ENCODE peak calls at places on chromosomes 6 and 20, in four cellular contexts. O, T, C and B are unnamed samples. For H3K4me1, the result is how much of the 10 kb centered on the place peaks cover.

GRCh38 chr20:3133156-3133555 is 26.5 kb downstream of the FASTKD5 start:
- DNase-seq in T (no peak), C (no peak), O (no peak), B (no peak)

GRCh38 chr6:169200931-169201514 is 52.6 kb downstream of the THBS2 start:
- DNase-seq in C (no peak), O (no peak), T (no peak), B (no peak)

GRCh38 chr6:36323062-36323461 is 13.6 kb downstream of the BNIP5 start:
- DNase-seq in O (no peak), T (no peak), C (no peak), B (no peak)

GRCh38 chr20:47501117-47501482 is 587 bp upstream of the NCOA3 start:
- DNase-seq in T (no peak), O (no peak), C (no peak), B (no peak)

GRCh38 chr20:14712302-14712739 is 374.9 kb upstream of the FLRT3 start:
- DNase-seq in C (no peak), O (no peak), T (no peak), B (no peak)

GRCh38 chr20:57104113-57104512 is 162.3 kb downstream of the BMP7 start:
- DNase-seq in O (no peak), T (no peak), C (no peak), B (no peak)

GRCh38 chr6:113855500-113856010 is 1.6 kb upstream of the MARCKS start:
- DNase-seq in C (peak), T (no peak), O (peak), B (no peak)

GRCh38 chr20:59017493-59018231 is 1.6 kb upstream of the TUBB1 start:
- DNase-seq in T (peak), C (no peak), O (no peak), B (no peak)

GRCh38 chr20:24934101-24934661 is 14.9 kb upstream of the CST7 start:
- DNase-seq in T (peak), C (no peak), O (no peak), B (no peak)

GRCh38 chr6:22613695-22614094 is 44.3 kb downstream of the HDGFL1 start:
- DNase-seq in T (no peak), O (no peak), C (no peak), B (no peak)

GRCh38 chr6:38776515-38776914 is 61.4 kb downstream of the DNAH8 start:
- DNase-seq in O (no peak), C (no peak), T (no peak), B (no peak)

GRCh38 chr6:53440331-53440730 is 91.6 kb upstream of the ELOVL5 start:
- DNase-seq in C (no peak), O (no peak), T (no peak), B (no peak)

GRCh38 chr6:15879372-15880261 is 216.8 kb upstream of the DTNBP1 start:
- DNase-seq in T (peak), O (peak), C (no peak), B (peak)

GRCh38 chr6:119171442-119171841 is 93.0 kb upstream of the FAM184A start:
- DNase-seq in T (no peak), C (no peak), O (no peak), B (no peak)

GRCh38 chr6:106973841-106974336 is 640 bp downstream of the CD24 start:
- DNase-seq in O (no peak), T (peak), C (no peak), B (peak)

GRCh38 chr6:4446982-4447381 is 311.6 kb upstream of the ECI2 start:
- DNase-seq in C (no peak), O (no peak), T (no peak), B (no peak)

GRCh38 chr20:47785321-47785899 is at the start of gene SULF2:
- DNase-seq in T (no peak), C (no peak), O (peak), B (peak)

GRCh38 chr6:157339432-157339831 is 16.1 kb upstream of the TMEM242 start:
- DNase-seq in T (no peak), C (no peak), O (no peak), B (no peak)

GRCh38 chr6:36927691-36928546 is 26.6 kb upstream of the PI16 start:
- DNase-seq in C (no peak), O (peak), T (no peak), B (no peak)

GRCh38 chr6:35687658-35688604 is 784 bp downstream of the FKBP5 start:
- DNase-seq in T (peak), C (peak), O (peak), B (peak)

GRCh38 chr20:49360242-49360968 is 82.5 kb upstream of the ZNFX1 start:
- DNase-seq in O (no peak), T (no peak), C (no peak), B (no peak)

GRCh38 chr20:57501461-57502330 is 23.2 kb downstream of the CTCFL start:
- DNase-seq in T (no peak), O (no peak), C (no peak), B (no peak)

GRCh38 chr6:154070657-154071056 is 31.6 kb downstream of the OPRM1 start:
- DNase-seq in T (no peak), O (no peak), C (no peak), B (no peak)

GRCh38 chr6:68572975-68573374 is 62.1 kb upstream of the ADGRB3 start:
- DNase-seq in T (no peak), O (no peak), C (no peak), B (no peak)

GRCh38 chr6:34138191-34138590 is 7.7 kb downstream of the GRM4 start:
- DNase-seq in T (no peak), C (no peak), O (no peak), B (no peak)

GRCh38 chr20:24648919-24649318 is 179.5 kb downstream of the SYNDIG1 start:
- DNase-seq in O (no peak), C (no peak), T (no peak), B (no peak)

GRCh38 chr6:44061375-44062104 is 65.7 kb downstream of the MRPL14 start:
- DNase-seq in T (no peak), O (no peak), C (no peak), B (no peak)

DNA sequence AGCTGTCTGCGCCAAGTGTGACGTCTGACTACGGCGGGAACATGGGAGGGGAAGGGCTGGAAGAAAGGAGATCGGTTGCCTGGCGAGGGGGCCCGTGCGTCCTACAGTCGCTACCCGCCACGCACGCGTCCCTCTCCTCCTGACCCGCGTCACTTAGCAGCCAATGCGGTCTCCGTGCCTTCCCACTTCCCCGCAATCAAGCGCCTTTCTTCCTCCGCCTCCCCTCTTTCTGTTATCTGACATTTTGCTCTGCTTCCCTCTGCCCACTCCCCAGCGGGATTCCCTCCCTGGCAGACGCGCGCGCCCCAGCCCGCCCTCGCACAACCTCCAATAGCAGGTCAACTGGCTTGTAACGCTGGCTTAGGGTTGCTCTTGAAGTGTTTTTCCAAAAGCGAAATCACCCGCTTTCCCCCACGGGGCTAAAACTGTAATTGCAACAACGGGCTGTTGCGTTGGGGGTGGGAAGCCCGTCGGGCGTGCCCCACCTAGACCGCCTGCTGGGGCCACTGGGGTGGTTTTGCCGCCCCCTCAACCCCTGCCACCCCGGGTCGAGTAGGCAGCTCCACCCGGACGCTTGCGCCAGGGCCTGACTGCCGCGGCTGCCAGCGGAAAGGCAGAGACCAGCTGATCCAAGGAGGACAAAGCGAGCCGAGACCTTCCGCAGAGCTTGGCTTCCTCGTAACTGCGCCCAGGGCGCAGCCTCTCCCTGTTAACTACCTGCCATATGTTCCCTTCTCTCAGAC is 6.2 kb upstream of the SOX4 start:
- DNase-seq in C (peak), T (peak), O (peak), B (peak)
- TF ChIP-seq CTCF in C (no peak), T (peak), O (no peak), B (peak)

DNA sequence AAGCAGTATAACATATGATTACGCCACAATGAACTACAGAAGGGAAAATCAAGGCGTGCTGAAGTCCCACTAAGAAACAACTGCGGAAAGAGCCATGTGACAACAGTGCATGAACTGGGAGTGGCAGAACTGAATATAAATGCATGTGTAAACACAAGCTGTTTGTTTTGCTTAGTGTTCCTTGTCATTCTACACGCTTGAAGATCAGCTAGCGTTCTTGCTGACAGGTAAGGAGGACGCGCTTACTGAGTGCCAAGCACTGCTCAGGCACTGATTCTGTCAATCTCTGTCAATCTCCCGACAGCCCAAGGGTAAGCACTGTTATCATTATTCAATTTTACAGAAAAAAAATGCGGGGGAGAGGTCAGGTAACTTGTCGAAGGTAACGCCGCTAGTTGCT is 483 bp upstream of the TBP start:
- DNase-seq in C (no peak), O (peak), T (no peak), B (peak)
- H3K4me1 ChIP-seq in C (under half), O (under half), T (under half), B (half or more)

DNA sequence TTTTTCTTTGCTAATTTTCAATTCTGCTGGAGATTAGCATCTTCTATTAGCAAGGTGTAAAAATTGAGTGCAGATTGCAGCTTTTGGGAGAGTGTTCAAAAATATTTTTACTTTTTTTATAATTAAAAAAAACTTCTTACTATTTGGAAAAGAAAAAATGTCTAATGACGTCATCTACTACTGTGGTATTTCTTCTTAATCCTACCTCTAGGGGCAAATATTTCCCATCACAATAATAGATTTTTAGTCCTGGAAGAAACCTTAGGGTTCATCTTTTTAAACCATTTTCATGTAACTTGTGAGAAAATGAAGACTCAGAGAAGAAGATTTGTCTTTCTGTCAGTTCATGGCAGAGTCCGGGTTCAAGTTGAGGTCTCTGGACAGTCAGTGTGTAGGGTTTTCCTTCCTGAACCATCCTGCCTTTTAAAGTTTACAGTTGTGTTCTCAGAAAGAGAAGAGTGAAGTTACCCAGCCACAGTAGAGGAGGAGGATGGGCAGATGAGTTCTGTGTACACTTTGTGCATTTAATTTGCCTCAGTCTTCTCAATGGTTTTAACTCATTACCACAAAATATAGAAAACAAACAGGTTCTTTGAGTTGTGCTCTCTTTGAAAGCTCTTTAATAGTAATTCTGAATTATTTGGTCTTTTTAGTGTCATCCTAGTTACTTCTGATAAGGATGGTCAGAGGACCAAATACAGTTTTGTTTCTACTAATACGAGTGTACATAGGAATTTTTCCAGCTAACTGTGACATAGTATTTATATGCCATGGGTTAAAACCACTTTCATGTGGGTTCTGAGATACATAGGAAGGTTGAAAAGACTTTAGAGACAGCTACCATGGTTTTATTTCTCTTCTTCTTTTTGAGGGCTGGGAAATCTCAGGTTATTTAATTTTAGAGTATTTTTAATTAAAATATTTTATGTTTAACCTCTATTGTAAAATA is 184.7 kb downstream of the CDKAL1 start:
- DNase-seq in T (no peak), C (no peak), O (no peak), B (no peak)
- TF ChIP-seq CTCF in T (no peak), C (no peak), O (no peak), B (no peak)

DNA sequence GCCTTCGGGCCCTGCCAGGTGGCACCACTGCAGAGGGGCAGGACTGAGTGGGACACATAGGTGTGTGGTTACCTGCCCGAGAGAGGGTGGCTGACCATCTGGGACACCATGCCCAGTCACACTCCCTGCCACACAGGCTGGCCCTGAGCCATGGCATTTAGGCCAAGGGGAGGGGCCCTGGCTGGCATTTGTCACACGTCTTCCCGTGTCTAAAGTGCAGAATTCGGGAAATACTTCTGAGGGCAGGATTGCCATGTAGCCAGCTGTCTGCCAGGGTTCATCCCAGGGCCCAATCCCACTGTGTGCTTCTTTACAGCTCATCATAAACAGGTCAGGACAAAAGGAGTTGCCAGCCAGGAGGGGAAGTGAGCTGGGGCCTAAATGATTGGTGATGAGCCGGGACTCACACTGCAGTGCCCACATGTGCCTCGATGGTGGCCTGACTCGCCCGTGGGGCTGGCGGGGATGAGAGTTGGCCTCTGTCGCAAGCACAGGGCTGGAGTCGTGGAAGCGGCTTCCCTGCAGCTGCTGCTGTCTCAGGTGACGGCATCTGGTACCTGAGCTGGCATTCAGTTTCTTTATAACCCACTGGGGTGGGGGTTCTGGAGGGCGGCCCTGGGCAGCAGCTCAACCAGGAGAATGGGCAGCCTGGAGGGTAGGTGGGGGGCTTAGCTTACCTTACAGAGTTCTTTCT is 5.9 kb upstream of the UNC93A start:
- DNase-seq in C (no peak), O (no peak), T (peak), B (peak)
- H3K4me1 ChIP-seq in C (under half), O (under half), T (under half), B (under half)

GRCh38 chr6:123380257-123380656 is 256.5 kb downstream of the TRDN start:
- DNase-seq in T (no peak), C (no peak), O (no peak), B (no peak)
- TF ChIP-seq CTCF in T (peak), C (no peak), O (no peak), B (no peak)

GRCh38 chr6:139289233-139289632 is 2.6 kb downstream of the TXLNB start:
- DNase-seq in C (no peak), T (no peak), O (no peak), B (no peak)

GRCh38 chr6:139288496-139289040 is 3.2 kb downstream of the TXLNB start:
- DNase-seq in C (no peak), O (no peak), T (no peak), B (no peak)

GRCh38 chr6:139290787-139291294 is 957 bp downstream of the TXLNB start:
- DNase-seq in O (peak), T (no peak), C (no peak), B (no peak)

GRCh38 chr6:139295906-139296305 is 4.1 kb upstream of the TXLNB start:
- DNase-seq in T (no peak), C (no peak), O (no peak), B (no peak)

GRCh38 chr6:139291813-139292619 is at the start of gene TXLNB:
- DNase-seq in T (peak), C (peak), O (peak), B (peak)
- H3K4me1 ChIP-seq in T (under half), C (under half), O (under half), B (under half)

DNA sequence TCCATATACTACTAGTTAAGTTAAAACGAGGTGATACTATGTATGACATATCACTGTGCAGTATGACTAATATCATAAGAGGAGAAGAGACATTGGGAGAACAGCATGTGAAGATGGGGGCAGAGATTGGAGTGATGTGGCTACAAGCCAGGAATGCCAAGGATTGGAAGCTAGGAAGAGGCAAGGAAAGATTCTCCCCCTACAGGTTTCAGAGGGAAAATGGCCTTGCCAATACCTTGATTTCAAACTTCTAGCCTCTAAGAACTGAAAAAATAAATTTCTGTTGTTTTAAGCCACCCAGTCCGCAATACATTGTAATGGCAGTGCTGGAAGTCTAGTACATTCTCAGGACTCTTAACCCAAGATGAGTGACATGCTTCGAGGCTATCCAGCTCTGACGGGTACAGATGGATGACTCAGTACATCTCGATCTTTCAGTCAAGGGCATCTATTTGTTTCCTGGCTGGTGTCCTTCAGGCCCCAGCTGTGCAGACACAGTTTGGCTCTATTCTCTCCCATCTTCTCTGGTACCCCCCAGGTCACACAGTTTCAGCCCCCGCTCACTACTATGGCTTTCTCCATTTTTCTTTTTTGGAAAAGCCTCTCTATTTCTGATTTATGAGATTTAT is 55.5 kb upstream of the THEMIS start:
- DNase-seq in C (no peak), O (peak), T (no peak), B (no peak)
- TF ChIP-seq CTCF in C (no peak), O (no peak), T (no peak), B (no peak)

GRCh38 chr6:158853872-158854213 is 34.7 kb upstream of the EZR start:
- DNase-seq in O (no peak), T (no peak), C (no peak), B (no peak)
- H3K4me1 ChIP-seq in O (under half), T (under half), C (under half), B (half or more)